ENCODE peak calls at places on chromosomes 16 and 17, in six cellular contexts. H, N, U, P, D and I are unnamed samples.

GRCh38 chr16:1258218-1258587 is 2.3 kb downstream of the TPSD1 start:
- DNase-seq in H (no peak), N (no peak), U (no peak), P (no peak), D (no peak), I (no peak)

GRCh38 chr17:78435330-78436005 is 57.0 kb downstream of the PGS1 start:
- DNase-seq in H (no peak), N (no peak), U (no peak), P (no peak), D (no peak), I (no peak)

GRCh38 chr16:84460406-84461028 is 43.9 kb downstream of the MEAK7 start:
- DNase-seq in H (no peak), N (no peak), U (no peak), P (no peak), D (no peak), I (no peak)

GRCh38 chr16:14043278-14043677 is 27.8 kb upstream of the MRTFB start:
- DNase-seq in H (no peak), N (no peak), U (no peak), P (no peak), D (no peak), I (no peak)

GRCh38 chr16:66269631-66270332 is 96.7 kb upstream of the CDH5 start:
- DNase-seq in H (no peak), N (no peak), U (no peak), P (no peak), D (no peak), I (no peak)

GRCh38 chr16:30786936-30787612 is at the start of gene ZNF629:
- DNase-seq in H (peak), N (peak), U (peak), P (no peak), D (no peak), I (peak)

GRCh38 chr16:12723681-12724080 is 80.0 kb downstream of the CPPED1 start:
- DNase-seq in H (no peak), N (no peak), U (no peak), P (no peak), D (no peak), I (no peak)

GRCh38 chr16:28264656-28265055 is 27.7 kb upstream of the SBK1 start:
- DNase-seq in H (no peak), N (no peak), U (no peak), P (no peak), D (no peak), I (no peak)

GRCh38 chr17:39799395-39799794 is 61.7 kb downstream of the GRB7 start:
- DNase-seq in H (no peak), N (no peak), U (no peak), P (no peak), D (no peak), I (no peak)

GRCh38 chr16:85774136-85774535 is 23.2 kb upstream of the C16orf74 start:
- DNase-seq in H (no peak), N (no peak), U (no peak), P (no peak), D (no peak), I (no peak)
- TF ChIP-seq CTCF in H (no peak), N (no peak), U (no peak), P (no peak), D (no peak), I (no peak)

GRCh38 chr17:19752216-19753048 is 4.3 kb upstream of the ALDH3A1 start:
- DNase-seq in H (no peak), N (no peak), U (peak), P (no peak), D (no peak), I (no peak)

GRCh38 chr17:19753049-19753444 is 4.9 kb upstream of the ALDH3A1 start:
- DNase-seq in H (peak), N (peak), U (peak), P (no peak), D (no peak), I (no peak)

GRCh38 chr17:19755821-19756510 is 7.9 kb upstream of the ALDH3A1 start:
- DNase-seq in H (no peak), N (no peak), U (no peak), P (no peak), D (no peak), I (no peak)

GRCh38 chr17:19755392-19755791 is 7.3 kb upstream of the ALDH3A1 start:
- DNase-seq in H (no peak), N (no peak), U (no peak), P (no peak), D (no peak), I (no peak)

GRCh38 chr17:19753661-19754463 is 5.8 kb upstream of the ALDH3A1 start:
- DNase-seq in H (peak), N (no peak), U (peak), P (no peak), D (no peak), I (no peak)
- TF ChIP-seq CTCF in H (peak), N (peak), U (peak), P (peak), D (peak), I (no peak)

DNA sequence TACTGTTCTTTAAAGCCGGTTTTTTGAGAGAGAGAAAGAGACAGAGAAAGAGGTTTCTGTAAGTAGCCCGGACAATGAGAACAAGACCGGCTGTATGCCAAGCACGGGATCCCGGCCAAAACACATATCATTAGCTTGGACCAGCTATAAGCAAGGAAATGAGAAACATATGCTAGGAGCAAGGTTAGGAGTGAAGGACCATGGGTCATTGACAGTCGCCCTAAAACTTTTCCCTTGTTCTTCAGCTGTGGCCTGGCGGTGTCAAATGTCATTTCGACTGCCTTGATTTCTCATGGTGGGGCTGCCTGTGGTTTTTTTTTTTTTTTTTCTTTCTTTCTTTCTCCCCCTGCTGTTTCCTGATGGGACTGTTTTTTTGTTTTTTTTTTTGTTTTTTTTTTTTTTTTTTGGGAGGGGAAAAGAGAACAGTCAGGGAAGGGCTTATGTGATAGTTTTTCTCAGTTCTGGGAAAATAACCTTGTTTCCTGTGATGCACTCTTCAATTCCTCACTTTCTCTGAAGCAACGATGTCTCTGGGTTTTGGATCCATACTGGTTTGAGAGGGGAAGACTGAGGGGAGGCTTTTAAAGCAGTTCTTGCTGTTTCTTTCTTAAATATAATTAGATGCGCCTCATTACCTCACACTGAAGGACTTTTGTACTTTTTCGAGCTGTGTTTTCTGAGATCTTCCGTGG is 124.8 kb upstream of the ZFHX3 start:
- DNase-seq in H (peak), N (peak), U (peak), P (peak), D (peak), I (no peak)
- TF ChIP-seq CTCF in H (no peak), N (no peak), U (peak), P (peak), D (peak), I (peak)

GRCh38 chr17:54888981-54889380 is 11.7 kb upstream of the TOM1L1 start:
- DNase-seq in H (no peak), N (no peak), U (no peak), P (no peak), D (no peak), I (no peak)

GRCh38 chr17:54888254-54888653 is 12.4 kb upstream of the TOM1L1 start:
- DNase-seq in H (no peak), N (no peak), U (no peak), P (no peak), D (no peak), I (no peak)

GRCh38 chr17:54887787-54888186 is 12.9 kb upstream of the TOM1L1 start:
- DNase-seq in H (no peak), N (no peak), U (no peak), P (no peak), D (no peak), I (no peak)

GRCh38 chr17:54892360-54892759 is 8.3 kb upstream of the TOM1L1 start:
- DNase-seq in H (no peak), N (no peak), U (no peak), P (no peak), D (no peak), I (no peak)

GRCh38 chr17:54891176-54891821 is 9.4 kb upstream of the TOM1L1 start:
- DNase-seq in H (peak), N (no peak), U (peak), P (peak), D (peak), I (peak)
- TF ChIP-seq CTCF in H (no peak), N (no peak), U (peak), P (peak), D (peak), I (peak)

DNA sequence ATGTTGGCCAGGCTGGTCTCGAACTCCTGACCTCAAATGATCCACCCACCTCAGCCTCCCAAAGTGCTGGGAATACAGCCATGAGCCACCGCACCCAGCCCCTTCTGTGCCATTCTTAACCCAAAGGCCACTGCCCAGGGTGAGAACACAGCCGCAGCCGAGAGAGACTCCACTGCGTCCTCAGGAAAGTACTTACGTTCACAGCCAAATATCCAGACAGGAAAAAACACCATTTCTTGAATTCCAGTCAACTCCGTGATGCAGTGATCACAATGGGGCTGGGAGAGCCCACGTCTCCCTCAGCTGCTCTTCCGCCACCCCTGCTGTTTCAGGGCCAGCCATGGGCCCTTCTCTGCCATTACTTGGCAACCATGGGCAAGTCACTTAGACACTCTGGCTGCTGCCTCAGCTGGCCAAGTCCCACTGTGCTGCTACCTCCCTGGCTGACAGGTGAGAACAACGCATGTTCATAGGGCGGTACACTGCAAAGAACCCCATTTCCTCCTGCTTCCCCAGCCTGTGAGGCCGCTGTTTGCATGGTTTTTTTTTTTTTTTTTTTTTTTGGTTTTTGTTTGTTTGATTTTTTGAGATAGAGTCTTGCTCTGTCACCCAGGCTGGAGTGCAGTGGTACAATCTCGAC is 4.3 kb downstream of the CDIP1 start:
- DNase-seq in H (no peak), N (no peak), U (no peak), P (no peak), D (no peak), I (no peak)
- TF ChIP-seq CTCF in H (no peak), N (no peak), U (no peak), P (no peak), D (no peak), I (no peak)

GRCh38 chr17:3647769-3648540 is 11.4 kb downstream of the CTNS start:
- DNase-seq in H (peak), N (no peak), U (peak), P (no peak), D (no peak), I (peak)
- TF ChIP-seq CTCF in H (no peak), N (no peak), U (peak), P (peak), D (peak), I (peak)

DNA sequence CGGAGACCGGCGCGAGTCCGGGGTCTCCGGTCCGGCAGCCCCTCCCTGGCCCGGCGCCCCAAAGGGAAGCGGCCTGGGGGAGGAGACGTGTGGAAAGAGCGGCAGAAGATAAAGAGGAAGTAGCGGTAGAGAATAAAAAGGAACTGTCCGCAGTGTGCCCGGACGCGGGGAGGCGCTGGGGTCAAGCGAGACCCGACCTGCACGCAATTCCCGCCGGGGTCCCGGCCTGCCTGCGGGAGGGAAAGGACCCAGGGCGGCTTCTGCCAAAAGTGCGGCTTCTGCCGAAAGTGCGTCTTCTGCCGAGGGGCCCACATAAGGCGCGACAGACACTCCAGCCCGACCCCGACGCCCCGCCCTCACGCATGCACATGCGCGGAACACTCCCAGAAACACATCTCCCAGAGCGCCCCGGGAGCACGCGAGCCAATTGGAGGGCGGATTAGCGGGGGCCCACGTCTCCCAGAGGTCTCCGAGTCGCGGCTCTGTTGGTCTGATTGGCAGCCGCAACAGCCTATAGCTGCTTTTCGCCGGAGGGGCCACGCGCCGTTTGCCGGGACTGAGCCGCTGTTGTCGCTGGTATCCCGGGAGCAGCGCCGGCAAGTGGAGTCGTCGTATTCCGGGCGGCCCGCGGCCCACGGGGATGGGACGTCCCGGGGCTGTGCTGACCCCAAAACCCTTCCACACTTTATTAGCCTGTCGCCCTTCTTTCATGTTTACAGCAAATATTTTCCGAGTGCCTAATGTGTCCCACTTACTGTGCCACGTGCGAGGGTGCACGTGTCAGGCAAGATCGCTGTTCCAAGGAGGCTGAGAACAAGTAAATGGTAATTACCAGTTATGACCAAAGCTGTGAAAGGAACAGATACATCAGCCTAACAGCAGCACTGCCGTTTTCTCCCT is 8.0 kb upstream of the MEFV start:
- DNase-seq in H (peak), N (peak), U (peak), P (peak), D (peak), I (peak)
- TF ChIP-seq CTCF in H (no peak), N (no peak), U (no peak), P (peak), D (peak), I (no peak)